ENCODE peak calls at places on chromosomes 7 and 10, in four cellular contexts. U, X, K and M are unnamed samples.
A peak's percentile ranks its signal among the peaks of the same experiment; 100 is the strongest.

GRCh38 chr10:11936389-11937152 is 106.0 kb downstream of the UPF2 start:
- DNase-seq in U (no peak), X (no peak), K (peak; percentile 58), M (no peak)

GRCh38 chr10:9076066-9076465 is 1021.6 kb downstream of the GATA3 start:
- DNase-seq in U (no peak), X (no peak), K (no peak), M (no peak)

GRCh38 chr7:135168001-135168400 is 2.5 kb downstream of the CYREN start:
- DNase-seq in U (no peak), X (no peak), K (no peak), M (no peak)

GRCh38 chr7:5211730-5212482 is 21.9 kb downstream of the WIPI2 start:
- DNase-seq in U (no peak), X (no peak), K (no peak), M (no peak)

GRCh38 chr10:48814933-48815332 is 124.7 kb downstream of the LRRC18 start:
- DNase-seq in U (no peak), X (no peak), K (no peak), M (no peak)

GRCh38 chr7:95690367-95690947 is 81.9 kb upstream of the DYNC1I1 start:
- DNase-seq in U (no peak), X (peak; percentile 70), K (peak; percentile 32), M (no peak)

GRCh38 chr10:69657866-69658265 is 27.8 kb downstream of the FAM241B start:
- DNase-seq in U (no peak), X (no peak), K (no peak), M (no peak)

GRCh38 chr7:34603711-34604444 is 54.1 kb upstream of the NPSR1 start:
- DNase-seq in U (no peak), X (no peak), K (no peak), M (no peak)

GRCh38 chr10:102641398-102641797 is 2.9 kb upstream of the TRIM8 start:
- DNase-seq in U (no peak), X (no peak), K (no peak), M (no peak)

GRCh38 chr10:92814790-92815189 is 33.5 kb upstream of the EXOC6 start:
- DNase-seq in U (peak; percentile 8), X (no peak), K (no peak), M (no peak)

GRCh38 chr7:90222390-90222789 is 10.8 kb downstream of the STEAP2 start:
- DNase-seq in U (no peak), X (no peak), K (no peak), M (no peak)

GRCh38 chr10:113752553-113752952 is 1.1 kb downstream of the PLEKHS1 start:
- DNase-seq in U (no peak), X (no peak), K (peak; percentile 71), M (no peak)

GRCh38 chr7:49850921-49851613 is 77.6 kb downstream of the VWC2 start:
- DNase-seq in U (no peak), X (no peak), K (no peak), M (no peak)

GRCh38 chr10:101289541-101289940 is 60.3 kb upstream of the LBX1 start:
- DNase-seq in U (no peak), X (no peak), K (no peak), M (no peak)

GRCh38 chr7:39633563-39634550 is 10.5 kb downstream of the RALA start:
- DNase-seq in U (no peak), X (no peak), K (no peak), M (no peak)

GRCh38 chr7:98398567-98399372 is 2.1 kb downstream of the BAIAP2L1 start:
- DNase-seq in U (no peak), X (peak; percentile 25), K (no peak), M (no peak)

GRCh38 chr7:39413866-39414668 is 152.1 kb upstream of the YAE1 start:
- DNase-seq in U (peak; percentile 78), X (peak; percentile 44), K (peak; percentile 32), M (no peak)

GRCh38 chr7:50812847-50813475 is 30.3 kb upstream of the GRB10 start:
- DNase-seq in U (no peak), X (peak; percentile 78), K (peak; percentile 84), M (no peak)

GRCh38 chr10:21260060-21260792 is 265.3 kb downstream of the SKIDA1 start:
- DNase-seq in U (no peak), X (no peak), K (no peak), M (no peak)

GRCh38 chr7:29113384-29114102 is 32.8 kb downstream of the CPVL start:
- DNase-seq in U (no peak), X (peak; percentile 59), K (peak; percentile 64), M (no peak)

GRCh38 chr10:36469585-36469984 is 655.8 kb upstream of the ANKRD30A start:
- DNase-seq in U (no peak), X (peak; percentile 55), K (no peak), M (no peak)

GRCh38 chr7:158080899-158081445 is 506.7 kb downstream of the PTPRN2 start:
- DNase-seq in U (no peak), X (no peak), K (no peak), M (no peak)

GRCh38 chr10:71719464-71720303 is at the start of gene C10orf105:
- DNase-seq in U (peak; percentile 61), X (no peak), K (no peak), M (no peak)

GRCh38 chr7:99374121-99375064 is at the start of gene ARPC1B:
- DNase-seq in U (peak; percentile 80), X (peak; percentile 65), K (peak; percentile 84), M (no peak)

GRCh38 chr10:119543814-119544642 is 1.5 kb upstream of the RGS10 start:
- DNase-seq in U (peak; percentile 54), X (peak; percentile 13), K (peak; percentile 27), M (no peak)

GRCh38 chr10:93753621-93754250 is 4.0 kb upstream of the LGI1 start:
- DNase-seq in U (no peak), X (no peak), K (no peak), M (no peak)

GRCh38 chr7:121480566-121481335 is 84.6 kb upstream of the FAM3C start:
- DNase-seq in U (no peak), X (peak; percentile 46), K (no peak), M (no peak)

GRCh38 chr7:148704966-148705365 is 6.3 kb downstream of the CUL1 start:
- DNase-seq in U (no peak), X (no peak), K (no peak), M (no peak)

GRCh38 chr10:43228783-43229207 is 38.1 kb downstream of the RASGEF1A start:
- DNase-seq in U (peak; percentile 51), X (no peak), K (no peak), M (no peak)

GRCh38 chr10:26697922-26698608 is 564 bp downstream of the PDSS1 start:
- DNase-seq in U (no peak), X (peak; percentile 23), K (no peak), M (no peak)

GRCh38 chr10:78071857-78072179 is 38.2 kb downstream of the RPS24 start:
- DNase-seq in U (no peak), X (no peak), K (no peak), M (no peak)

GRCh38 chr7:96670338-96671289 is 39.0 kb downstream of the SEM1 start:
- DNase-seq in U (no peak), X (no peak), K (no peak), M (no peak)

GRCh38 chr7:140649566-140650205 is 9.1 kb upstream of the DENND2A start:
- DNase-seq in U (no peak), X (peak; percentile 73), K (no peak), M (no peak)

GRCh38 chr7:155979994-155980393 is 167.7 kb upstream of the SHH start:
- DNase-seq in U (no peak), X (no peak), K (peak; percentile 10), M (peak; percentile 68)

GRCh38 chr7:1720325-1720724 is 50.2 kb downstream of the ELFN1 start:
- DNase-seq in U (no peak), X (no peak), K (no peak), M (no peak)

GRCh38 chr7:108144931-108145330 is 14.8 kb upstream of the LAMB4 start:
- DNase-seq in U (no peak), X (no peak), K (no peak), M (no peak)

GRCh38 chr10:24299587-24300258 is 90.8 kb downstream of the KIAA1217 start:
- DNase-seq in U (no peak), X (peak; percentile 67), K (no peak), M (no peak)

GRCh38 chr7:100127866-100128601 is 1.3 kb downstream of the MBLAC1 start:
- DNase-seq in U (peak; percentile 66), X (peak; percentile 39), K (peak; percentile 41), M (no peak)

GRCh38 chr7:25495905-25496304 is 267.6 kb upstream of the NPVF start:
- DNase-seq in U (no peak), X (no peak), K (no peak), M (no peak)

GRCh38 chr7:128876978-128877755 is 14.5 kb downstream of the ATP6V1F start:
- DNase-seq in U (no peak), X (no peak), K (no peak), M (no peak)
- TF ChIP-seq CTCF in U (no peak), X (no peak), K (no peak), M (no peak)

GRCh38 chr10:117449636-117450035 is 74.4 kb upstream of the PDZD8 start:
- DNase-seq in U (peak; percentile 59), X (peak; percentile 17), K (no peak), M (no peak)
- TF ChIP-seq CTCF in U (peak; percentile 60), X (peak; percentile 48), K (no peak), M (peak; percentile 27)

GRCh38 chr7:143008007-143008901 is 18.7 kb downstream of the OR9A2 start:
- DNase-seq in U (peak; percentile 96), X (peak; percentile 77), K (peak; percentile 80), M (peak; percentile 91)
- TF ChIP-seq CTCF in U (peak; percentile 98), X (peak; percentile 98), K (peak; percentile 92), M (peak; percentile 99)

GRCh38 chr10:103847909-103848468 is 7.4 kb downstream of the SH3PXD2A start:
- DNase-seq in U (peak; percentile 69), X (no peak), K (peak; percentile 20), M (no peak)
- TF ChIP-seq CTCF in U (peak; percentile 48), X (peak; percentile 47), K (no peak), M (no peak)

GRCh38 chr7:36277247-36277542 is 112.5 kb upstream of the ANLN start:
- DNase-seq in U (no peak), X (peak; percentile 38), K (peak; percentile 17), M (peak; percentile 21)

GRCh38 chr7:36279926-36280315 is 109.7 kb upstream of the ANLN start:
- DNase-seq in U (no peak), X (no peak), K (no peak), M (no peak)

GRCh38 chr7:36278069-36278766 is 111.4 kb upstream of the ANLN start:
- DNase-seq in U (no peak), X (no peak), K (peak; percentile 14), M (peak; percentile 49)

GRCh38 chr7:36279251-36279925 is 110.3 kb upstream of the ANLN start:
- DNase-seq in U (peak; percentile 39), X (no peak), K (no peak), M (no peak)

GRCh38 chr7:36278767-36279171 is 110.9 kb upstream of the ANLN start:
- DNase-seq in U (no peak), X (peak; percentile 81), K (peak; percentile 23), M (no peak)
- TF ChIP-seq CTCF in U (no peak), X (no peak), K (no peak), M (no peak)

GRCh38 chr7:66896441-66896840 is 24.6 kb upstream of the TMEM248 start:
- DNase-seq in U (no peak), X (no peak), K (no peak), M (no peak)

GRCh38 chr7:66899552-66900280 is 21.3 kb upstream of the TMEM248 start:
- DNase-seq in U (no peak), X (no peak), K (no peak), M (no peak)

GRCh38 chr7:66894463-66895080 is 26.5 kb upstream of the TMEM248 start:
- DNase-seq in U (peak; percentile 61), X (peak; percentile 79), K (no peak), M (no peak)
- TF ChIP-seq CTCF in U (peak; percentile 39), X (peak; percentile 24), K (no peak), M (peak; percentile 12)